ENCODE peak calls at places on chromosome 22, in nine cellular contexts. G, I, B, M, S, R, K, N and C are unnamed samples.

GRCh38 chr22:19959043-19959586 is 17.5 kb upstream of the TXNRD2 start:
- DNase-seq in M (peak), N (no peak), B (peak), K (no peak), R (no peak), G (no peak), S (peak), I (peak), C (no peak)

GRCh38 chr22:44765571-44766285 is 13.4 kb downstream of the ARHGAP8 start:
- DNase-seq in I (no peak), K (no peak), R (no peak), B (no peak), M (no peak), S (no peak), G (no peak), N (no peak), C (no peak)

GRCh38 chr22:43476341-43476740 is 64.5 kb downstream of the MPPED1 start:
- DNase-seq in B (peak), N (no peak), R (no peak), I (no peak), S (peak), M (no peak), K (no peak), G (no peak), C (no peak)

GRCh38 chr22:35378547-35379078 is 2.3 kb upstream of the HMOX1 start:
- DNase-seq in N (no peak), I (no peak), R (no peak), M (no peak), B (no peak), G (no peak), K (no peak), S (no peak), C (no peak)

GRCh38 chr22:37502342-37503182 is 16.4 kb upstream of the MFNG start:
- DNase-seq in S (peak), N (no peak), M (no peak), R (no peak), I (no peak), G (no peak), K (no peak), B (peak), C (no peak)

GRCh38 chr22:47176573-47177333 is 414.3 kb downstream of the TBC1D22A start:
- DNase-seq in K (no peak), M (no peak), G (no peak), S (no peak), B (peak), N (no peak), I (no peak), R (no peak), C (no peak)

GRCh38 chr22:37999640-38000272 is 15.4 kb upstream of the SOX10 start:
- DNase-seq in K (no peak), G (no peak), R (peak), I (no peak), N (no peak), S (no peak), B (no peak), M (peak), C (peak)

GRCh38 chr22:47168900-47169800 is 406.7 kb downstream of the TBC1D22A start:
- DNase-seq in R (no peak), K (no peak), S (peak), G (no peak), N (no peak), I (peak), B (peak), M (peak), C (peak)

GRCh38 chr22:47172771-47173534 is 410.5 kb downstream of the TBC1D22A start:
- DNase-seq in R (no peak), S (no peak), K (no peak), M (no peak), I (no peak), G (no peak), B (peak), N (no peak), C (no peak)

GRCh38 chr22:20951932-20952380 is 15.1 kb upstream of the AIFM3 start:
- DNase-seq in I (no peak), M (no peak), B (peak), K (no peak), S (peak), N (no peak), R (no peak), G (no peak), C (no peak)

GRCh38 chr22:41446057-41446501 is 522 bp downstream of the TOB2 start:
- DNase-seq in B (peak), G (no peak), R (peak), I (peak), K (peak), N (no peak), M (no peak), S (no peak), C (no peak)

GRCh38 chr22:50129121-50129734 is 39.4 kb downstream of the MOV10L1 start:
- DNase-seq in I (no peak), R (no peak), K (no peak), M (no peak), B (no peak), S (no peak), G (peak), N (no peak), C (peak)

GRCh38 chr22:29816128-29816527 is 21.9 kb downstream of the ASCC2 start:
- DNase-seq in I (no peak), M (peak), B (peak), K (no peak), N (no peak), R (no peak), G (no peak), S (no peak), C (no peak)

GRCh38 chr22:20571078-20571503 is 63.7 kb downstream of the MED15 start:
- DNase-seq in N (no peak), G (no peak), B (no peak), K (no peak), M (no peak), S (no peak), I (no peak), R (no peak), C (no peak)

GRCh38 chr22:30869996-30870395 is 98.6 kb downstream of the MORC2 start:
- DNase-seq in S (no peak), B (peak), N (no peak), M (no peak), K (no peak), R (no peak), G (no peak), I (no peak), C (no peak)

GRCh38 chr22:25027959-25028840 is 75.7 kb downstream of the KIAA1671 start:
- DNase-seq in R (peak), K (peak), S (peak), I (peak), N (no peak), G (no peak), B (no peak), M (no peak), C (no peak)

GRCh38 chr22:38766076-38766777 is 10.4 kb upstream of the SUN2 start:
- DNase-seq in I (peak), K (peak), G (no peak), B (peak), R (no peak), N (no peak), S (peak), M (peak), C (peak)

GRCh38 chr22:44588348-44588747 is 90.3 kb upstream of the RTL6 start:
- DNase-seq in I (no peak), K (no peak), N (no peak), B (no peak), S (no peak), R (no peak), M (no peak), G (no peak), C (no peak)

GRCh38 chr22:29334148-29334547 is 18.7 kb upstream of the RASL10A start:
- DNase-seq in B (no peak), G (no peak), I (no peak), M (no peak), R (no peak), K (no peak), S (no peak), N (no peak), C (no peak)

GRCh38 chr22:41565403-41566054 is 4.7 kb downstream of the CSDC2 start:
- DNase-seq in I (no peak), N (peak), K (peak), S (no peak), B (no peak), R (peak), M (peak), G (peak), C (peak)

GRCh38 chr22:26399288-26399687 is 29.8 kb upstream of the ASPHD2 start:
- DNase-seq in R (no peak), M (peak), I (no peak), B (no peak), K (no peak), N (no peak), S (no peak), G (no peak), C (no peak)

GRCh38 chr22:42353883-42354727 is 78.1 kb downstream of the NFAM1 start:
- DNase-seq in I (peak), R (no peak), N (peak), S (no peak), G (no peak), B (no peak), M (peak), K (no peak), C (no peak)

GRCh38 chr22:19109198-19110063 is 12.8 kb downstream of the DGCR2 start:
- DNase-seq in G (no peak), R (peak), B (no peak), N (peak), I (no peak), K (peak), M (peak), S (peak), C (no peak)

GRCh38 chr22:46084943-46085830 is 65.1 kb upstream of the PPARA start:
- DNase-seq in M (peak), K (no peak), B (peak), I (no peak), S (no peak), N (no peak), G (no peak), R (no peak), C (no peak)

GRCh38 chr22:44311855-44312170 is 938 bp downstream of the SHISAL1 start:
- DNase-seq in R (no peak), K (no peak), I (no peak), N (no peak), S (no peak), B (no peak), G (no peak), M (peak), C (peak)

GRCh38 chr22:36425977-36426523 is 38.3 kb upstream of the MYH9 start:
- DNase-seq in S (peak), K (no peak), G (no peak), M (peak), B (no peak), I (no peak), R (no peak), N (no peak), C (no peak)

GRCh38 chr22:23034621-23035556 is 35.4 kb upstream of the GNAZ start:
- DNase-seq in N (no peak), M (no peak), K (no peak), I (peak), S (no peak), B (no peak), G (no peak), R (no peak), C (no peak)

GRCh38 chr22:22207845-22208564 is 36.6 kb upstream of the VPREB1 start:
- DNase-seq in B (no peak), N (peak), R (peak), K (peak), S (peak), M (peak), G (peak), I (peak), C (peak)

GRCh38 chr22:36727110-36727509 is 23.6 kb upstream of the CACNG2 start:
- DNase-seq in S (no peak), M (no peak), I (no peak), B (peak), N (no peak), G (no peak), K (no peak), R (no peak), C (no peak)